ENCODE peak calls at places on chromosomes 1 and 21, in seven cellular contexts. One of them, this sample, is unnamed.

GRCh38 chr1:119186471-119186870 is 46.0 kb upstream of the WARS2 start:
- DNase-seq in PC-3: no peak
- DNase-seq in heart right ventricle: no peak
- DNase-seq in astrocyte: no peak
- DNase-seq in RWPE1: no peak
- DNase-seq in progenitor cell of endocrine pancreas: no peak
- DNase-seq in pancreas: no peak
- DNase-seq in this sample: no peak

GRCh38 chr1:80799457-80799856 is 1001.3 kb upstream of the ADGRL2 start:
- DNase-seq in PC-3: no peak
- DNase-seq in heart right ventricle: no peak
- DNase-seq in astrocyte: no peak
- DNase-seq in RWPE1: no peak
- DNase-seq in progenitor cell of endocrine pancreas: no peak
- DNase-seq in pancreas: no peak
- DNase-seq in this sample: no peak

GRCh38 chr21:35423694-35424093 is 374.6 kb upstream of the RUNX1 start:
- DNase-seq in PC-3: no peak
- DNase-seq in heart right ventricle: no peak
- DNase-seq in astrocyte: peak
- DNase-seq in RWPE1: no peak
- DNase-seq in progenitor cell of endocrine pancreas: no peak
- DNase-seq in pancreas: no peak
- DNase-seq in this sample: no peak

GRCh38 chr1:160605205-160605604 is 25.9 kb upstream of the CD84 start:
- DNase-seq in PC-3: no peak
- DNase-seq in heart right ventricle: no peak
- DNase-seq in astrocyte: no peak
- DNase-seq in RWPE1: no peak
- DNase-seq in progenitor cell of endocrine pancreas: no peak
- DNase-seq in pancreas: no peak
- DNase-seq in this sample: no peak

GRCh38 chr1:67429528-67430357 is 459 bp downstream of the SERBP1 start:
- DNase-seq in PC-3: peak
- DNase-seq in heart right ventricle: peak
- DNase-seq in astrocyte: no peak
- DNase-seq in RWPE1: no peak
- DNase-seq in progenitor cell of endocrine pancreas: peak
- DNase-seq in pancreas: peak
- DNase-seq in this sample: no peak

GRCh38 chr1:23362218-23362713 is 7.4 kb downstream of the ZNF436 start:
- DNase-seq in PC-3: no peak
- DNase-seq in heart right ventricle: no peak
- DNase-seq in astrocyte: no peak
- DNase-seq in RWPE1: no peak
- DNase-seq in progenitor cell of endocrine pancreas: no peak
- DNase-seq in pancreas: no peak
- DNase-seq in this sample: no peak

GRCh38 chr1:62912028-62912638 is 128.2 kb downstream of the ATG4C start:
- DNase-seq in PC-3: peak
- DNase-seq in heart right ventricle: no peak
- DNase-seq in astrocyte: peak
- DNase-seq in RWPE1: peak
- DNase-seq in progenitor cell of endocrine pancreas: no peak
- DNase-seq in pancreas: no peak
- DNase-seq in this sample: no peak

GRCh38 chr1:156812293-156812990 is 4.2 kb downstream of the SH2D2A start:
- DNase-seq in PC-3: peak
- DNase-seq in heart right ventricle: no peak
- DNase-seq in astrocyte: no peak
- DNase-seq in RWPE1: no peak
- DNase-seq in progenitor cell of endocrine pancreas: no peak
- DNase-seq in pancreas: no peak
- DNase-seq in this sample: no peak

GRCh38 chr1:180444522-180444921 is 57.9 kb downstream of the ACBD6 start:
- DNase-seq in PC-3: no peak
- DNase-seq in heart right ventricle: no peak
- DNase-seq in astrocyte: no peak
- DNase-seq in RWPE1: no peak
- DNase-seq in progenitor cell of endocrine pancreas: no peak
- DNase-seq in pancreas: no peak
- DNase-seq in this sample: no peak

GRCh38 chr1:50969611-50970507 is at the start of gene CDKN2C:
- DNase-seq in PC-3: peak
- DNase-seq in heart right ventricle: peak
- DNase-seq in astrocyte: peak
- DNase-seq in RWPE1: peak
- DNase-seq in progenitor cell of endocrine pancreas: peak
- DNase-seq in pancreas: peak
- DNase-seq in this sample: peak

GRCh38 chr1:47859092-47859743 is 138.0 kb downstream of the TRABD2B start:
- DNase-seq in PC-3: peak
- DNase-seq in heart right ventricle: no peak
- DNase-seq in astrocyte: no peak
- DNase-seq in RWPE1: no peak
- DNase-seq in progenitor cell of endocrine pancreas: no peak
- DNase-seq in pancreas: no peak
- DNase-seq in this sample: peak

GRCh38 chr1:20885121-20885520 is 98.0 kb upstream of the HP1BP3 start:
- DNase-seq in PC-3: peak
- DNase-seq in heart right ventricle: no peak
- DNase-seq in astrocyte: peak
- DNase-seq in RWPE1: no peak
- DNase-seq in progenitor cell of endocrine pancreas: no peak
- DNase-seq in pancreas: no peak
- DNase-seq in this sample: no peak

GRCh38 chr21:41482321-41482720 is 25.6 kb downstream of the TMPRSS2 start:
- DNase-seq in PC-3: peak
- DNase-seq in heart right ventricle: no peak
- DNase-seq in astrocyte: peak
- DNase-seq in RWPE1: no peak
- DNase-seq in progenitor cell of endocrine pancreas: no peak
- DNase-seq in pancreas: no peak
- DNase-seq in this sample: no peak

GRCh38 chr1:117067528-117068370 is 7.6 kb downstream of the TTF2 start:
- DNase-seq in PC-3: peak
- DNase-seq in heart right ventricle: no peak
- DNase-seq in astrocyte: peak
- DNase-seq in RWPE1: peak
- DNase-seq in progenitor cell of endocrine pancreas: peak
- DNase-seq in pancreas: peak
- DNase-seq in this sample: no peak

GRCh38 chr1:117534995-117535467 is 70.8 kb upstream of the TENT5C start:
- DNase-seq in PC-3: peak
- DNase-seq in heart right ventricle: no peak
- DNase-seq in astrocyte: peak
- DNase-seq in RWPE1: peak
- DNase-seq in progenitor cell of endocrine pancreas: peak
- DNase-seq in pancreas: no peak
- DNase-seq in this sample: no peak

GRCh38 chr1:1348420-1349255 is 580 bp downstream of the DVL1 start:
- DNase-seq in PC-3: no peak
- DNase-seq in heart right ventricle: no peak
- DNase-seq in astrocyte: no peak
- DNase-seq in RWPE1: no peak
- DNase-seq in progenitor cell of endocrine pancreas: no peak
- DNase-seq in pancreas: no peak
- DNase-seq in this sample: no peak

GRCh38 chr1:212586429-212587303 is 21.9 kb upstream of the ATF3 start:
- DNase-seq in PC-3: no peak
- DNase-seq in heart right ventricle: no peak
- DNase-seq in astrocyte: no peak
- DNase-seq in RWPE1: no peak
- DNase-seq in progenitor cell of endocrine pancreas: no peak
- DNase-seq in pancreas: no peak
- DNase-seq in this sample: no peak

GRCh38 chr1:229059671-229060079 is 211.2 kb upstream of the RAB4A start:
- DNase-seq in PC-3: peak
- DNase-seq in heart right ventricle: peak
- DNase-seq in astrocyte: peak
- DNase-seq in RWPE1: no peak
- DNase-seq in progenitor cell of endocrine pancreas: no peak
- DNase-seq in pancreas: no peak
- DNase-seq in this sample: no peak

GRCh38 chr1:22665752-22666151 is 12.7 kb downstream of the C1QB start:
- DNase-seq in PC-3: peak
- DNase-seq in heart right ventricle: no peak
- DNase-seq in astrocyte: peak
- DNase-seq in RWPE1: peak
- DNase-seq in progenitor cell of endocrine pancreas: peak
- DNase-seq in pancreas: no peak
- DNase-seq in this sample: no peak

GRCh38 chr1:94541175-94542087 is at the start of gene F3:
- DNase-seq in PC-3: peak
- DNase-seq in heart right ventricle: peak
- DNase-seq in astrocyte: peak
- DNase-seq in RWPE1: peak
- DNase-seq in progenitor cell of endocrine pancreas: peak
- DNase-seq in pancreas: peak
- DNase-seq in this sample: peak
- TF ChIP-seq CTCF in PC-3: peak
- TF ChIP-seq CTCF in heart right ventricle: no peak
- TF ChIP-seq CTCF in astrocyte: no peak
- TF ChIP-seq CTCF in RWPE1: no peak
- TF ChIP-seq CTCF in progenitor cell of endocrine pancreas: peak
- TF ChIP-seq CTCF in pancreas: no peak
- TF ChIP-seq CTCF in this sample: no peak

GRCh38 chr1:220271706-220272046 is 577 bp downstream of the RAB3GAP2 start:
- DNase-seq in PC-3: no peak
- DNase-seq in heart right ventricle: no peak
- DNase-seq in astrocyte: peak
- DNase-seq in RWPE1: peak
- DNase-seq in progenitor cell of endocrine pancreas: no peak
- DNase-seq in pancreas: no peak
- DNase-seq in this sample: no peak

GRCh38 chr1:220275430-220275829 is 3.2 kb upstream of the RAB3GAP2 start:
- DNase-seq in PC-3: no peak
- DNase-seq in heart right ventricle: no peak
- DNase-seq in astrocyte: no peak
- DNase-seq in RWPE1: no peak
- DNase-seq in progenitor cell of endocrine pancreas: no peak
- DNase-seq in pancreas: no peak
- DNase-seq in this sample: no peak

GRCh38 chr1:220272841-220273090 is 513 bp upstream of the RAB3GAP2 start:
- DNase-seq in PC-3: peak
- DNase-seq in heart right ventricle: no peak
- DNase-seq in astrocyte: no peak
- DNase-seq in RWPE1: no peak
- DNase-seq in progenitor cell of endocrine pancreas: no peak
- DNase-seq in pancreas: no peak
- DNase-seq in this sample: no peak

GRCh38 chr1:220274122-220274855 is 2.0 kb upstream of the RAB3GAP2 start:
- DNase-seq in PC-3: no peak
- DNase-seq in heart right ventricle: no peak
- DNase-seq in astrocyte: peak
- DNase-seq in RWPE1: no peak
- DNase-seq in progenitor cell of endocrine pancreas: no peak
- DNase-seq in pancreas: no peak
- DNase-seq in this sample: no peak

DNA sequence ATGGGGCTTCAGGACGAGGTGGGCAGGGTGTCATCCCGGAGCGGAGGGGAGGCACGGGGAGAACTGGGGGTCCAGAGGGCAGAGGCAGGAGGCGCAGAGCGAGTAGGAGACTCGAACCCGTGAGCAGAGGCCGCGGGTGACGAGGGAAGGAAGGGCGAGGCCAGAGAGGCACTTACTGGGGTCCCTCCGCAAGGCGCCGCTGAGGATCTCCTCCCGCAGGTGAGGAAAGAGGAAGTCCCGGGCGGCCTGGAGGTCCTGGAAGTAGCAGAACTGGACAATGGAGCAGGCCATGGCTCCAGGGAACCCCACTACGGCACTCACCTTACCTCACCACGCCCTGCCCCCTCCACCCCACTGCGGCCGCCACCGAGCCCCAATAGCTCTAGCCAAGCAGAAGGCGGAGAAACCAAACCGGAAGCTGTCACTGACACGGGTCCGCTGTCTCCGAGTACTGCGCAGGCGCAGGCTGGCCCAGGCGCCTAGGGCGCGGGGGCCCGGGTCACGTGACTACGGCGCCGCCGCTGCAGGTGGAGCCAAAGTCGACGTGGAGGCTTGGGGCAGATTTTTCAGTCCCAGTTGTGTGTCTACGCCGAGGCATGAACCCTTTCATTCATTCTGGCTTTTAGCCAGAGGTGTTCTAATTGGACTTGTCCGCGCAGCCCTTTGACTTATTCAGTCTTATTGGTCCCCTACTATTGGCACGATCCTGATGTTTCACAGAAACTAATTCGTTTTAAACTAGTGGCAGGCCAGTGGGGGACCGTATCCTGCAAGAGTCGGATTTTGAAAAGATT is at the start of gene RAB3GAP2:
- DNase-seq in PC-3: peak
- DNase-seq in heart right ventricle: peak
- DNase-seq in astrocyte: peak
- DNase-seq in RWPE1: peak
- DNase-seq in progenitor cell of endocrine pancreas: peak
- DNase-seq in pancreas: peak
- DNase-seq in this sample: peak
- TF ChIP-seq CTCF in PC-3: no peak
- TF ChIP-seq CTCF in heart right ventricle: no peak
- TF ChIP-seq CTCF in astrocyte: no peak
- TF ChIP-seq CTCF in RWPE1: no peak
- TF ChIP-seq CTCF in progenitor cell of endocrine pancreas: no peak
- TF ChIP-seq CTCF in pancreas: no peak
- TF ChIP-seq CTCF in this sample: no peak

DNA sequence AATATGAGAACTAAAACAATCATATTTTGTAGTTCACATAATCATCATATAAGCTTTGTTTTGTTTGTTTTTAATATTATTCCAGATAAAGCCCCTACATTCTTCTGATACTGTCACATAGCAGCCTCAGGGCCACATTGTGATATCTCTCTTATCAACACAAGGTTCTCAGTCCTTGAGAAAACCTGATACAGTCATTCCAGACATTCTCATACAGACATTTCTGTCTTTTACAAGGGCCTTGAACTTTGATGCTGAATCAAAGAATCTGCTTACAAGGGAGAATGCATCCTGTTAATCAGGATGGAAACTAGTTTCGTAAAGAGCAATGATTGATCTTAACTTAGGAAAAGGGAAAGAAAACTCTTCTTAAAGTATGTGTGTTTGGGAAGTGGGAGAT is 12.7 kb upstream of the VCAM1 start:
- DNase-seq in PC-3: no peak
- DNase-seq in heart right ventricle: no peak
- DNase-seq in astrocyte: no peak
- DNase-seq in RWPE1: no peak
- DNase-seq in progenitor cell of endocrine pancreas: no peak
- DNase-seq in pancreas: no peak
- DNase-seq in this sample: no peak
- TF ChIP-seq CTCF in PC-3: no peak
- TF ChIP-seq CTCF in heart right ventricle: no peak
- TF ChIP-seq CTCF in astrocyte: no peak
- TF ChIP-seq CTCF in RWPE1: no peak
- TF ChIP-seq CTCF in progenitor cell of endocrine pancreas: no peak
- TF ChIP-seq CTCF in pancreas: no peak
- TF ChIP-seq CTCF in this sample: no peak

DNA sequence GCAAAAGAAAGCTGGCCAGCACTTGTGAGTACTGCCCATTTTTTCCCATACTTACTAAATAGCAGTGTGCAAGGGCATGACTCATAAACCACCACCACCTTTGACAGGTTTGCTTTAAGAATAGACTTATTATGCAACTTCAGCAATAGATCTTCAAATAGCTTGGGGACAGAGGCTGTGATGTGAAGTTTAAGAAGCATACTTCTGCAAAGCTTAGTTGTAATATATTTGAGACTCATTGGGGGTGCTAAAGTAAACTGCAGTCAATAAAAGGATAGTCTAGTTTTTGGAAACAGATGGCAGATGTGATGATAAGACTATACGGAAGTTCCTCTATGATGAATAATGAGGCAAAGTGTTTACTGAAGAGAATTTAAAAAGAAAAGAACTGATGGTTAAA is 210.0 kb downstream of the PLA2G4A start:
- DNase-seq in PC-3: peak
- DNase-seq in heart right ventricle: no peak
- DNase-seq in astrocyte: peak
- DNase-seq in RWPE1: peak
- DNase-seq in progenitor cell of endocrine pancreas: no peak
- DNase-seq in pancreas: no peak
- DNase-seq in this sample: no peak
- TF ChIP-seq CTCF in PC-3: no peak
- TF ChIP-seq CTCF in heart right ventricle: no peak
- TF ChIP-seq CTCF in astrocyte: no peak
- TF ChIP-seq CTCF in RWPE1: no peak
- TF ChIP-seq CTCF in progenitor cell of endocrine pancreas: no peak
- TF ChIP-seq CTCF in pancreas: no peak
- TF ChIP-seq CTCF in this sample: no peak